ENCODE peak calls at places on chromosomes 7 and 10, in six cellular contexts. E is lung; C is SK-N-SH; U is heart left ventricle; V is CD8-positive, alpha-beta T cell; J is trophoblast cell. A is an unnamed sample.

GRCh38 chr10:36531621-36532020 is 593.8 kb upstream of the ANKRD30A start:
- DNase-seq in E (no peak), C (no peak), U (no peak), V (no peak), J (no peak), A (no peak)

GRCh38 chr7:133642907-133643306 is 390.0 kb downstream of the EXOC4 start:
- DNase-seq in E (no peak), C (no peak), U (no peak), V (no peak), J (no peak), A (no peak)

GRCh38 chr10:4280481-4281206 is 495.6 kb upstream of the KLF6 start:
- DNase-seq in E (no peak), C (no peak), U (no peak), V (no peak), J (no peak), A (no peak)

GRCh38 chr7:4266270-4267040 is 415.6 kb upstream of the FOXK1 start:
- DNase-seq in E (no peak), C (no peak), U (no peak), V (no peak), J (no peak), A (no peak)

GRCh38 chr10:65100146-65100545 is 1578.9 kb downstream of the REEP3 start:
- DNase-seq in E (no peak), C (no peak), U (no peak), V (no peak), J (no peak), A (no peak)

GRCh38 chr10:7477538-7478334 is 66.9 kb upstream of the SFMBT2 start:
- DNase-seq in E (no peak), C (no peak), U (no peak), V (no peak), J (no peak), A (no peak)

GRCh38 chr10:130358981-130359650 is 222.9 kb downstream of the GLRX3 start:
- DNase-seq in E (no peak), C (peak; percentile 56), U (no peak), V (no peak), J (no peak), A (no peak)

GRCh38 chr7:2251841-2252771 is 10.1 kb downstream of the NUDT1 start:
- DNase-seq in E (no peak), C (peak; percentile 74), U (no peak), V (no peak), J (no peak), A (no peak)

GRCh38 chr10:10872035-10872673 is 145.5 kb upstream of the CELF2 start:
- DNase-seq in E (no peak), C (no peak), U (no peak), V (no peak), J (peak; percentile 18), A (no peak)

GRCh38 chr7:34445653-34446052 is 212.4 kb upstream of the NPSR1 start:
- DNase-seq in E (no peak), C (no peak), U (no peak), V (no peak), J (no peak), A (no peak)

GRCh38 chr10:14253079-14253478 is 77.6 kb downstream of the FRMD4A start:
- DNase-seq in E (no peak), C (no peak), U (no peak), V (no peak), J (no peak), A (no peak)

GRCh38 chr7:45687185-45687560 is 113.0 kb downstream of the ADCY1 start:
- DNase-seq in E (peak; percentile 25), C (no peak), U (no peak), V (no peak), J (no peak), A (no peak)

DNA sequence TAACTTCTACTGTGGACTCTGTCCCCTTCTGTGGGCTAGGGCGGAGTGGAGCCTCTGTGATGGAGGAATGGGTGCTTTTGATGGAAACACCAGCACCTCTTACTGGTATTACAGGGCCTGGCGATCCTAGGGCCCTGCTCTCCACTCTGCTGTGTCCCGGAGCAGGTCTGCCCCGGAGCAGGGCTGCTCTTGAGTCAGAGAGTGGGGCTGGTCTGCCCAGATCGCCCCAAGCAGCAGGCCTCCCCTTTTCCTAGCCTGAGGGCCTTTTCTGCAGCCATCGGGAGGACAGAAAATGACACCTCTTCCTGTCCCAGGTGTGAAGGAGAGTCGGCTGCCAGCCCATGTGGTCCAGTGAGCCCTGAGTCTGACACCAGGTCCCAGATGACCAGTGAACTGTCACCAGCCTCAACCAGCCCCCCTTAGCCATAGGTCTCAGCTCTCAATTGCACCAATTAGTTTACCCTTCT is 1.4 kb downstream of the ZNF282 start:
- DNase-seq in E (no peak), C (peak; percentile 64), U (no peak), V (no peak), J (no peak), A (no peak)
- H3K27ac ChIP-seq in E (peak overlapping the region; percentile 98), C (peak overlapping the region; percentile 46), U (no peak overlapping the region), V (peak overlapping the region; percentile 50), J (no peak overlapping the region), A (no peak overlapping the region)

GRCh38 chr10:123203393-123204126 is 49.4 kb downstream of the BUB3 start:
- DNase-seq in E (no peak), C (no peak), U (no peak), V (no peak), J (no peak), A (no peak)
- H3K27ac ChIP-seq in E (no peak overlapping the region), C (no peak overlapping the region), U (no peak overlapping the region), V (no peak overlapping the region), J (no peak overlapping the region), A (no peak overlapping the region)

DNA sequence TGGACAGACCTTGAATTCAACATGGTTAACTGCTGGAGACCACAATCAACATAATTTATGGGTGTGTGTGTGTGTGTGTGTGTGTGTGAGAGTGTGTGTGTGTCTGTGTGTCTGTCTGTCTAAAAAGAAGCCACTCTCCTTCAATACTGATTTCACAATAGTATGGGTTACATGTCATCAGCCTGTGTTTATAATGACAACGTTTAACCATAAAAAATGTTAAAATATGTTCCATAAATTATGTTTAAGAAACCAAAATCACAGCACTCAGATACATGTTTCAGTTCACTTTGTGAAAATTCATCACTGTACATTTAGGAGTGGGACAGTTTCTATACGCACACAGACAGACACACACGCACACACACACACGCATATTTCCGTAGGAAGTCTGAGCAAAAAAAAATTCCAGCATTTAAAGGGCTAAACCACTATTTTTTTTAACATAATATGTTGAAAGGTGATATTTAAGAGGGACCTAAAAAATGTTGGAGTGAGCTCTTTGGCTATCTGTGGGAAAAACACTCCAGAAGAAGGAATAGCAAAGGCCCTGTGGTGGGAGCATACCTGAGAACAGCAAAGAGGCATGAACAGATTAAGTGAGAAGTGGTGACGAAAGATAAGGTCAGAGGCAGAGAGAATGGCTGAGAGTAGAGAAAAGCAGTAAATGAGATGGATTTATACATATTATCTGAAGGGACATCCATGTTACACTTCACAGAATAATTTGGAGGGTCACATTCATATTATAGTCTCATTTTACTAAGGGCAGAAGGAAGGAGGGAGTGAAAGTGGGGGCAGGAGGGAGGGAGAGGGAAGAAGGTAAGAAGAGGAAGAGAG is 10.9 kb downstream of the PDZD8 start:
- DNase-seq in E (no peak), C (no peak), U (no peak), V (no peak), J (no peak), A (no peak)
- H3K27ac ChIP-seq in E (no peak overlapping the region), C (no peak overlapping the region), U (no peak overlapping the region), V (no peak overlapping the region), J (no peak overlapping the region), A (no peak overlapping the region)

GRCh38 chr10:33031171-33031570 is 73.1 kb upstream of the ITGB1 start:
- DNase-seq in E (no peak), C (no peak), U (no peak), V (no peak), J (no peak), A (no peak)

GRCh38 chr10:33035411-33035810 is 77.4 kb upstream of the ITGB1 start:
- DNase-seq in E (no peak), C (no peak), U (no peak), V (no peak), J (no peak), A (no peak)

GRCh38 chr10:33034931-33035330 is 76.9 kb upstream of the ITGB1 start:
- DNase-seq in E (no peak), C (no peak), U (no peak), V (no peak), J (no peak), A (no peak)

GRCh38 chr10:33031815-33032320 is 73.8 kb upstream of the ITGB1 start:
- DNase-seq in E (no peak), C (no peak), U (no peak), V (no peak), J (no peak), A (no peak)

GRCh38 chr10:33032354-33033254 is 74.6 kb upstream of the ITGB1 start:
- DNase-seq in E (no peak), C (no peak), U (no peak), V (no peak), J (no peak), A (no peak)
- H3K27ac ChIP-seq in E (no peak overlapping the region), C (peak overlapping the region; percentile 95), U (no peak overlapping the region), V (no peak overlapping the region), J (no peak overlapping the region), A (no peak overlapping the region)

DNA sequence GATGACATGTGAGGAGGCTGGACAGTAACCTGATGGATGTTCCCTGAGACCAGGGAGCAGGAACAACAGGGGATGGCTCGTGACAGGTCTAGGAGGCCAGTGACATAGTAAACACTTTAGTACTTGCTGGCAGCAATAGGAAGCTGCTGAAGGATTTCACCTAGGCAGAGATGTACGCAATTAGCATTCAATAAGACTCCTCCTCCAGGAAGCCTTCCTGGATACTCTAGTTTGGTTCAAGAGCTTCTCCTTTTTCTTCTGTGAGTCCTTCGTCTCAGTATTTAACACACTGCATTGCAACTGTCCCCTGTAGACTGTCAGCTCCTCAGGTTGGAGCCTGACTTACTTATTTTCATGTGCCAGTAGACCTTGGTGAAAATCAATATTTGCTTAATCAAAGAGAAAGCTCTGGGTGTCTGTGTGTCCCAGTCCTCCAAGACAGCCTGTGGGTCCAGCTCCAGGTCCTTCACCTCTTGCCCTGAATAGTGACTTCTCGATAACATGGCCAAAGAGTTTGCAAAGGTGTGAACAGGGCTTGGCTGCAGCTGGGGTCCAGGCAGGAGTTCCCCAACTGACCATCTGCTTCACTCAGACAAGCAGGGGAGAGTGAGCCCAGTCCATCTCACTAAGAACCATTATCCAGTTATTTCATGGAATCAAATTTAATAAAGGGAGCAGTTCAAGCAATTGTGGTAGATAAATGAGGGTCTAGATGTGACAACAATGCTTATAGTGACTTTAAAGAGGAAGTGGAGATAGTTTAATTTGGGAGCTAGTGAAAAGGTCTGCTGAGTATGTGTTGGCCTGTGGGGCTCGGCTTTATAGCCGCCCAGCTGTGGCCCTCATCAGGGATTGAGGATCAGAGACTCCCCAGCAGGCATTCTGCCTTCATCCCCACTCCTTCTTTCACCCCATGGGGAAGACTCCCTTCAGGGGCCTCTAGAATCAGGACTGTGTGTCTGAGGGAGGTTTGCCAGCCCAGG is 9.4 kb downstream of the TMEM273 start:
- DNase-seq in E (peak; percentile 28), C (no peak), U (no peak), V (no peak), J (no peak), A (no peak)
- H3K27ac ChIP-seq in E (no peak overlapping the region), C (no peak overlapping the region), U (no peak overlapping the region), V (no peak overlapping the region), J (no peak overlapping the region), A (no peak overlapping the region)